ENCODE peak calls at places on chromosomes 2 and 18, in five cellular contexts. F, T, R, P and B are unnamed samples. For H3K27me3 and H3K36me3, the result is how much of the 10 kb centered on the place peaks cover.

GRCh38 chr2:201194097-201194496 is 11.2 kb downstream of the CASP10 start:
- DNase-seq in R (no peak), F (no peak), T (no peak), P (no peak), B (peak)

GRCh38 chr2:98806266-98806697 is 75.3 kb upstream of the MGAT4A start:
- DNase-seq in F (peak), P (no peak), R (no peak), T (peak), B (no peak)

GRCh38 chr2:215680605-215681598 is 245.0 kb upstream of the FN1 start:
- DNase-seq in F (no peak), T (no peak), P (peak), R (peak), B (no peak)

GRCh38 chr2:41710944-41711343 is 336.9 kb upstream of the PKDCC start:
- DNase-seq in F (no peak), T (no peak), R (no peak), P (peak), B (no peak)

GRCh38 chr2:65565681-65566080 is 133.3 kb upstream of the SPRED2 start:
- DNase-seq in R (no peak), T (no peak), F (no peak), P (no peak), B (no peak)

GRCh38 chr2:94970353-94970752 is 55.2 kb upstream of the MAL start:
- DNase-seq in F (no peak), R (no peak), P (no peak), T (no peak), B (no peak)

GRCh38 chr2:83596592-83597339 is 862.3 kb downstream of the SUCLG1 start:
- DNase-seq in T (no peak), P (no peak), R (no peak), F (no peak), B (no peak)

GRCh38 chr2:158583923-158584322 is 127.2 kb downstream of the PKP4 start:
- DNase-seq in F (no peak), R (no peak), P (no peak), T (no peak), B (no peak)

GRCh38 chr2:505931-506330 is 171.3 kb downstream of the TMEM18 start:
- DNase-seq in P (no peak), R (no peak), T (no peak), F (no peak), B (no peak)

GRCh38 chr2:188131281-188131680 is 160.4 kb upstream of the GULP1 start:
- DNase-seq in P (no peak), F (no peak), R (no peak), T (no peak), B (no peak)

GRCh38 chr18:30625961-30626360 is 416.6 kb downstream of the DSC3 start:
- DNase-seq in T (no peak), F (no peak), P (no peak), R (no peak), B (no peak)

GRCh38 chr2:88950010-88950409 is 258.5 kb downstream of the RPIA start:
- DNase-seq in F (no peak), P (no peak), R (no peak), T (no peak), B (no peak)

GRCh38 chr2:132562245-132562644 is 107.8 kb downstream of the LYPD1 start:
- DNase-seq in T (no peak), R (no peak), P (peak), F (no peak), B (no peak)

GRCh38 chr2:53859354-53860159 is at the start of gene GPR75:
- DNase-seq in P (peak), R (no peak), F (peak), T (peak), B (peak)

GRCh38 chr2:1874950-1875349 is 130.6 kb upstream of the PXDN start:
- DNase-seq in P (no peak), F (no peak), T (no peak), R (no peak), B (no peak)

GRCh38 chr2:1874101-1874865 is 130.0 kb upstream of the PXDN start:
- DNase-seq in R (no peak), F (no peak), P (no peak), T (no peak), B (no peak)

GRCh38 chr2:1871171-1871570 is 126.9 kb upstream of the PXDN start:
- DNase-seq in T (no peak), F (peak), P (no peak), R (no peak), B (no peak)

GRCh38 chr2:1873343-1873742 is 129.0 kb upstream of the PXDN start:
- DNase-seq in T (no peak), F (no peak), P (no peak), R (no peak), B (no peak)

GRCh38 chr2:1872602-1873183 is 128.4 kb upstream of the PXDN start:
- DNase-seq in P (no peak), R (no peak), T (no peak), F (peak), B (no peak)
- H3K27me3 ChIP-seq in P (under half), R (under half), T (under half), F (half or more), B (under half)

DNA sequence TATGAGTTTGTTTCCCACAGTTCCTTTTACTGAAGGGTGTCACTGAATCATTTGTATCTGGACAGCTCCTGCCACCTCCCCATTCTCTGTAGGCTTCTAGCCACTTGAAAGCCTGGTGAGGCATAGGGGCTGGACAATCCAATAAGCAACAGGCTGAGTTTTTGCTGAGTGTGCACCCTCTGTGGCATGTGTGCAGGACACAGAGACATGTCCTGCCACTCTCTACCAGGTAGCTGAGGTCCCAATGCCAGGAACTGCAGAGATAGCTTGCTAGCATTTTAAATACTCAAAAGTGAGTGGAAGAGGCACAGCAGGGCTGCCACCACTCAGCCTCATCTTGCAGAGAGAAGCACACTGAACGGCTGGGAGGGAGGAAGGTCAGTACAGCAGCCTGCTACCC is 77.2 kb upstream of the TFCP2L1 start:
- DNase-seq in P (no peak), F (no peak), T (no peak), R (no peak), B (no peak)
- H3K36me3 ChIP-seq in P (under half), F (half or more), T (under half), R (half or more), B (under half)

GRCh38 chr18:70044626-70045025 is 97.0 kb upstream of the CD226 start:
- DNase-seq in T (no peak), F (no peak), R (no peak), P (peak), B (no peak)

GRCh38 chr18:70046207-70046606 is 98.5 kb upstream of the CD226 start:
- DNase-seq in P (no peak), F (no peak), T (no peak), R (no peak), B (no peak)

GRCh38 chr18:70046796-70047195 is 99.1 kb upstream of the CD226 start:
- DNase-seq in R (no peak), F (no peak), T (no peak), P (no peak), B (no peak)

DNA sequence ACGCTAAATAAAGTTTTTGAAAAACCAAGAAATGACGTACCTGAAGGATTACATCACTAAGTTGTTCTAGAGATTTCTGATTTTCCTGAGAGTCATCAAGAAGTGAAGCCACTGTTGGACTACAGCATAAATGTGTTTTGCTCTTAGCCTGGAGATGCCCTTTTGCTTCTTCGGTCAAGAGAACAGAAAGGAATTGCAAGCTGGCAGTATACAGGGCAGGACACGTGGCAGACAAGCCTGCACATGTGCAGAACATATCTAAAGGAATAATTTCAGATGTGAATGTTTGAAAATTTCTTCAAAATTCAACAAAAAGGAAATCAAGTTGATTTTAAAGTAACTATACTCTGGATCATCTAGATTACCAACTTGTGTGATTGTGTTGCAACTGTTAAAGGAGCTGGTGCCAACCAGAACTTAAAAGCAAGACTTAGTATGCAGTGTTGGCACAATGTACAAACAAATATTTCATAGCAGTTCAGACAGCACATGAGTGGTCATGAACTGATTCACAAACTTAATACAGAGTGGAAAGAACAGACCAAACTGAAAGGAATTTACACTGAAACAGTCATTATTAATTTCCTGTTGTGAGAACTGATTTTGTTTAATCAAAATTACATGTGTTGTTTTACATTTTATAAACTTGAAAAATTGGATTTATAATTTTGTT is 100.4 kb upstream of the CD226 start:
- DNase-seq in T (no peak), F (no peak), R (no peak), P (peak), B (no peak)
- H3K27ac ChIP-seq in T (no peak), F (no peak), R (no peak), P (no peak), B (no peak)

GRCh38 chr2:177042311-177042710 is 170.3 kb upstream of the HNRNPA3 start:
- DNase-seq in P (no peak), F (no peak), T (no peak), R (no peak), B (no peak)
- H3K27me3 ChIP-seq in P (under half), F (under half), T (under half), R (under half), B (under half)

GRCh38 chr2:229852565-229852964 is 69.2 kb downstream of the TRIP12 start:
- DNase-seq in P (peak), F (no peak), R (peak), T (peak), B (peak)
- H3K36me3 ChIP-seq in P (under half), F (under half), R (under half), T (under half), B (under half)

GRCh38 chr2:238136820-238137537 is 1.5 kb upstream of the KLHL30 start:
- DNase-seq in P (peak), R (no peak), T (peak), F (no peak), B (peak)

GRCh38 chr2:238139841-238140439 is 1.5 kb downstream of the KLHL30 start:
- DNase-seq in F (no peak), P (no peak), T (no peak), R (no peak), B (no peak)

GRCh38 chr2:238139141-238139840 is 823 bp downstream of the KLHL30 start:
- DNase-seq in T (no peak), F (no peak), R (no peak), P (no peak), B (peak)

GRCh38 chr2:238138331-238139102 is at the start of gene KLHL30:
- DNase-seq in F (no peak), P (no peak), R (no peak), T (no peak), B (no peak)

DNA sequence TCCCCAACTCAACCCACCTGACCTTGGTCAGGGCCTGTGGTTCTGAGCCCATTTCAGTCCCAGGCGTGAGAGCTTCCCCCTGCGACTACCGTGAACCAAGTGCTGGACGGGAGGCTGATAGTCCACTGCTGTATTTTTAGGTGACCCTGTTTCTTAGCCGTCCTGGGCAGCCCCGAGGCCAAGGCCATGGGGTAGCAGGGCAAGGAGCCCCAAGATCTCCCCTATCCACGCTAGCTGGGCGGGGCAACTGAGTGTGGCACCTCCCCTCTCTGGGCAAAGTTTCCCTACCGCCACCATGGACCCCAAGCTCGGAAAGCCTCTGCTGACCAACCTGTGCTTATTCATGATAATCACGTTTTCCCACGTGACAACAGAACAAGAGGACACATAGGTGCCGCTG is 583 bp upstream of the KLHL30 start:
- DNase-seq in T (no peak), P (no peak), F (no peak), R (no peak), B (no peak)
- H3K27ac ChIP-seq in T (no peak), P (no peak), F (no peak), R (no peak), B (no peak)

DNA sequence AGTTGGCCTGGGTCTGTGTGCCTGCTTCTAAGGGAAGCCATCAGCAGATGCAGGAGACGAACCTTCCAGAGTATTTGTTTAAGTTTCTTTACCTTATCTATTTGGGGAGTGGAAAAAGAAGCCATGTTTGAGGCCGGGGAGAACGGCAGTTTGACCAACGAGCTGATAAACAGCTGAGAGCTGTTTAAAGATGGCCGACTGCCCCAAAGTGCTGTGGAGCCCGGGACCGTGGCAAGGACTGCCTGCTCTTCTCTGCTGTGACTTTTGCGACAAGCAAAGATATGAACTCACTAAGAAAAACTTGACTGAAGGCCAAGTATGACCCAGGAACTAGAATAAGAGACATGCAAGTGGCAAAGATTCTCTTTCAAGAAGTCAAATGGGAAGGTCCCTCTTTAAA is 326.8 kb downstream of the ZNF516 start:
- DNase-seq in T (no peak), R (no peak), P (no peak), F (no peak), B (no peak)
- H3K27me3 ChIP-seq in T (under half), R (under half), P (under half), F (under half), B (under half)

GRCh38 chr2:37142546-37142945 is 14.2 kb downstream of the EIF2AK2 start:
- DNase-seq in T (no peak), F (no peak), P (no peak), R (no peak), B (no peak)
- H3K36me3 ChIP-seq in T (under half), F (half or more), P (under half), R (under half), B (under half)

GRCh38 chr2:46117994-46118393 is 179.2 kb upstream of the EPAS1 start:
- DNase-seq in R (no peak), T (no peak), P (no peak), F (no peak), B (no peak)
- H3K27ac ChIP-seq in R (no peak), T (no peak), P (no peak), F (no peak), B (no peak)

GRCh38 chr2:103235283-103235682 is 473.5 kb downstream of the TMEM182 start:
- DNase-seq in P (no peak), T (no peak), R (no peak), F (no peak), B (no peak)
- H3K27me3 ChIP-seq in P (under half), T (under half), R (under half), F (under half), B (under half)